ENCODE peak calls at places on chromosomes 11 and 22, in six cellular contexts. C is ELR; B is WTC11; S is pancreas; A is colonic mucosa; M is activated CD8-positive, alpha-beta memory T cell treated with anti-CD3 and anti-CD28 coated beads, Interleukin-2, amount 50 U/mL, for 48 hours. U is an unnamed sample.

GRCh38 chr11:22869325-22869724 is 9.1 kb upstream of the CCDC179 start:
- DNase-seq in C (no peak), B (no peak), S (no peak), A (no peak), M (no peak), U (no peak)

GRCh38 chr11:113090716-113091577 is 129.7 kb downstream of the NCAM1 start:
- DNase-seq in C (no peak), B (no peak), S (no peak), A (no peak), M (no peak), U (no peak)

GRCh38 chr11:78567209-78567608 is 7.5 kb downstream of the NARS2 start:
- DNase-seq in C (peak), B (no peak), S (no peak), A (no peak), M (no peak), U (no peak)

GRCh38 chr11:118921121-118921928 is 4.4 kb downstream of the BCL9L start:
- DNase-seq in C (peak), B (no peak), S (peak), A (peak), M (peak), U (no peak)

GRCh38 chr22:22928666-22929380 is 41.2 kb downstream of the IGLL5 start:
- DNase-seq in C (peak), B (no peak), S (peak), A (peak), M (peak), U (no peak)

GRCh38 chr11:9803685-9804413 is 140.0 kb downstream of the SWAP70 start:
- DNase-seq in C (no peak), B (no peak), S (no peak), A (no peak), M (no peak), U (no peak)

GRCh38 chr11:3073029-3073435 is 15.8 kb upstream of the CARS1 start:
- DNase-seq in C (no peak), B (no peak), S (no peak), A (no peak), M (no peak), U (no peak)

GRCh38 chr11:119414321-119414720 is 8.7 kb downstream of the THY1 start:
- DNase-seq in C (no peak), B (no peak), S (no peak), A (no peak), M (no peak), U (no peak)

GRCh38 chr11:1462576-1462975 is 24.0 kb downstream of the MOB2 start:
- DNase-seq in C (no peak), B (no peak), S (no peak), A (no peak), M (no peak), U (no peak)

GRCh38 chr22:42906605-42907338 is 49.7 kb upstream of the ARFGAP3 start:
- DNase-seq in C (no peak), B (no peak), S (no peak), A (no peak), M (no peak), U (no peak)

GRCh38 chr11:43010042-43010441 is 301.8 kb upstream of the API5 start:
- DNase-seq in C (no peak), B (no peak), S (no peak), A (no peak), M (no peak), U (no peak)

GRCh38 chr22:44729391-44730012 is 22.9 kb upstream of the ARHGAP8 start:
- DNase-seq in C (no peak), B (no peak), S (no peak), A (no peak), M (no peak), U (peak)

GRCh38 chr22:46763051-46763705 is 728 bp downstream of the TBC1D22A start:
- DNase-seq in C (peak), B (no peak), S (no peak), A (no peak), M (no peak), U (no peak)

GRCh38 chr22:45999379-45999971 is 22.5 kb upstream of the WNT7B start:
- DNase-seq in C (no peak), B (no peak), S (no peak), A (no peak), M (no peak), U (no peak)

U was measured in BE2C.